ENCODE peak calls at places on chromosomes 16 and 17, in seven cellular contexts. G, A, B, M, E, P and Q are unnamed samples.
A peak's percentile ranks its signal among the peaks of the same experiment; 100 is the strongest.

GRCh38 chr16:52376677-52377300 is 170.2 kb downstream of the TOX3 start:
- DNase-seq in G (no peak), E (no peak), M (no peak), A (no peak), B (no peak), P (no peak), Q (no peak)

GRCh38 chr17:59074494-59074893 is 32.2 kb downstream of the TRIM37 start:
- DNase-seq in A (no peak), P (no peak), M (no peak), G (no peak), B (no peak), E (no peak), Q (no peak)

GRCh38 chr17:67993153-67993997 is 2.9 kb downstream of the C17orf58 start:
- DNase-seq in B (peak; percentile 70), E (peak; percentile 85), G (peak; percentile 92), P (peak; percentile 79), A (peak; percentile 84), M (peak; percentile 84), Q (peak; percentile 46)

GRCh38 chr16:69340095-69340644 is 598 bp downstream of the NIP7 start:
- DNase-seq in M (peak; percentile 40), A (no peak), B (no peak), E (no peak), P (no peak), G (no peak), Q (no peak)

GRCh38 chr16:54194008-54194731 is 92.4 kb downstream of the IRX3 start:
- DNase-seq in G (peak; percentile 82), A (peak; percentile 82), B (peak; percentile 92), P (peak; percentile 39), E (no peak), M (no peak), Q (no peak)

GRCh38 chr16:4319454-4319853 is 3.6 kb downstream of the GLIS2 start:
- DNase-seq in P (no peak), E (no peak), A (no peak), G (no peak), B (no peak), M (peak; percentile 72), Q (peak; percentile 43)

GRCh38 chr17:65085397-65085796 is 28.9 kb upstream of the GNA13 start:
- DNase-seq in A (no peak), G (no peak), P (no peak), M (no peak), B (no peak), E (no peak), Q (no peak)

GRCh38 chr17:61285483-61286320 is 113.9 kb upstream of the TBX2 start:
- DNase-seq in E (no peak), P (no peak), A (no peak), G (no peak), M (no peak), B (no peak), Q (no peak)

GRCh38 chr17:57433396-57433944 is 177.1 kb downstream of the MSI2 start:
- DNase-seq in B (no peak), M (no peak), A (no peak), P (no peak), G (no peak), E (no peak), Q (no peak)

GRCh38 chr17:14712471-14713075 is 411.7 kb downstream of the HS3ST3B1 start:
- DNase-seq in A (no peak), P (no peak), G (no peak), M (no peak), E (no peak), B (no peak), Q (no peak)

GRCh38 chr17:68981288-68981687 is 26.1 kb upstream of the ABCA8 start:
- DNase-seq in M (no peak), A (no peak), G (peak; percentile 67), B (peak; percentile 71), P (no peak), E (no peak), Q (no peak)

GRCh38 chr16:89331371-89332109 is 114.0 kb downstream of the ZNF778 start:
- DNase-seq in M (peak; percentile 52), E (no peak), P (no peak), G (no peak), A (no peak), B (no peak), Q (no peak)

GRCh38 chr17:27466376-27466747 is 10.1 kb downstream of the KSR1 start:
- DNase-seq in A (no peak), E (no peak), P (no peak), G (no peak), M (peak; percentile 31), B (no peak), Q (no peak)

GRCh38 chr17:72789711-72790110 is 302.8 kb downstream of the SLC39A11 start:
- DNase-seq in G (no peak), P (no peak), E (no peak), A (no peak), M (no peak), B (no peak), Q (no peak)

GRCh38 chr16:29852654-29853053 is 10.4 kb downstream of the CDIPT start:
- DNase-seq in P (no peak), G (peak; percentile 71), E (no peak), A (no peak), M (no peak), B (peak; percentile 66), Q (no peak)

GRCh38 chr17:50095626-50096037 is 481 bp downstream of the PDK2 start:
- DNase-seq in A (no peak), M (no peak), B (no peak), G (no peak), P (no peak), E (no peak), Q (no peak)

GRCh38 chr16:84976644-84977400 is 34.5 kb downstream of the ZDHHC7 start:
- DNase-seq in M (no peak), P (peak; percentile 43), B (peak; percentile 97), G (peak; percentile 94), E (no peak), A (no peak), Q (no peak)

GRCh38 chr17:27793168-27793905 is 7.0 kb downstream of the NOS2 start:
- DNase-seq in M (peak; percentile 8), E (no peak), B (no peak), G (no peak), P (no peak), A (no peak), Q (no peak)

GRCh38 chr16:85924675-85925074 is 25.7 kb downstream of the IRF8 start:
- DNase-seq in B (no peak), E (no peak), A (no peak), M (no peak), P (no peak), G (no peak), Q (no peak)

GRCh38 chr16:57497121-57497520 is 10.8 kb upstream of the DOK4 start:
- DNase-seq in G (no peak), E (no peak), M (no peak), P (no peak), B (no peak), A (no peak), Q (no peak)

GRCh38 chr17:74736423-74737298 is at the start of gene RAB37:
- DNase-seq in B (no peak), E (no peak), M (peak; percentile 61), A (peak; percentile 74), G (peak; percentile 41), P (no peak), Q (no peak)

GRCh38 chr17:19551148-19551547 is 17.5 kb downstream of the SLC47A1 start:
- DNase-seq in M (no peak), A (no peak), P (no peak), E (no peak), B (no peak), G (no peak), Q (no peak)

GRCh38 chr16:84032458-84033178 is 10.0 kb downstream of the SLC38A8 start:
- DNase-seq in B (no peak), G (no peak), A (no peak), P (no peak), M (no peak), E (no peak), Q (no peak)